ENCODE peak calls at places on chromosomes 16 and 17, in four cellular contexts. One of them, this sample, is unnamed.

GRCh38 chr17:7558544-7559306 is at the start of gene TNFSF13:
- DNase-seq in HepG2: no peak
- DNase-seq in K562: no peak
- DNase-seq in WTC11: no peak
- DNase-seq in this sample: no peak

GRCh38 chr17:54899721-54900456 is 763 bp upstream of the TOM1L1 start:
- DNase-seq in HepG2: peak
- DNase-seq in K562: peak
- DNase-seq in WTC11: peak
- DNase-seq in this sample: no peak

GRCh38 chr17:83198366-83199341 is 119.2 kb downstream of the METRNL start:
- DNase-seq in HepG2: no peak
- DNase-seq in WTC11: no peak
- DNase-seq in K562: no peak
- DNase-seq in this sample: no peak

GRCh38 chr17:43044024-43044423 is 19.0 kb downstream of the RND2 start:
- DNase-seq in WTC11: no peak
- DNase-seq in K562: no peak
- DNase-seq in HepG2: no peak
- DNase-seq in this sample: no peak

GRCh38 chr16:6573577-6573976 is 759.1 kb upstream of the RBFOX1 start:
- DNase-seq in WTC11: no peak
- DNase-seq in HepG2: peak
- DNase-seq in K562: no peak
- DNase-seq in this sample: peak

GRCh38 chr17:7836596-7837374 is 2.8 kb downstream of the KDM6B start:
- DNase-seq in HepG2: peak
- DNase-seq in WTC11: peak
- DNase-seq in K562: peak
- DNase-seq in this sample: peak

GRCh38 chr16:85017151-85017550 is 5.8 kb upstream of the ZDHHC7 start:
- DNase-seq in K562: no peak
- DNase-seq in WTC11: no peak
- DNase-seq in HepG2: no peak
- DNase-seq in this sample: no peak

GRCh38 chr16:64983983-64984382 is 137.9 kb downstream of the CDH11 start:
- DNase-seq in HepG2: peak
- DNase-seq in WTC11: peak
- DNase-seq in K562: peak
- DNase-seq in this sample: peak

GRCh38 chr17:75032896-75033294 is 13.9 kb downstream of the ATP5PD start:
- DNase-seq in WTC11: no peak
- DNase-seq in HepG2: no peak
- DNase-seq in K562: no peak
- DNase-seq in this sample: no peak

GRCh38 chr17:4948997-4949320 is 629 bp upstream of the PFN1 start:
- DNase-seq in K562: peak
- DNase-seq in HepG2: peak
- DNase-seq in WTC11: peak
- DNase-seq in this sample: peak

GRCh38 chr16:50643192-50643591 is 37.9 kb downstream of the SNX20 start:
- DNase-seq in HepG2: no peak
- DNase-seq in WTC11: no peak
- DNase-seq in K562: no peak
- DNase-seq in this sample: no peak

GRCh38 chr17:73186283-73186682 is 6.6 kb upstream of the COG1 start:
- DNase-seq in K562: no peak
- DNase-seq in WTC11: no peak
- DNase-seq in HepG2: no peak
- DNase-seq in this sample: no peak

GRCh38 chr17:73184133-73184993 is 8.5 kb upstream of the COG1 start:
- DNase-seq in WTC11: no peak
- DNase-seq in HepG2: no peak
- DNase-seq in K562: no peak
- DNase-seq in this sample: no peak

GRCh38 chr17:73179387-73179786 is 13.5 kb upstream of the COG1 start:
- DNase-seq in WTC11: no peak
- DNase-seq in K562: no peak
- DNase-seq in HepG2: no peak
- DNase-seq in this sample: no peak

GRCh38 chr17:73179878-73180277 is 13.0 kb upstream of the COG1 start:
- DNase-seq in HepG2: no peak
- DNase-seq in WTC11: no peak
- DNase-seq in K562: no peak
- DNase-seq in this sample: no peak

GRCh38 chr17:73182616-73183310 is 10.1 kb upstream of the COG1 start:
- DNase-seq in WTC11: no peak
- DNase-seq in K562: no peak
- DNase-seq in HepG2: peak
- DNase-seq in this sample: no peak
- TF ChIP-seq ELF4 in WTC11: no peak
- TF ChIP-seq ELF4 in K562: no peak
- TF ChIP-seq ELF4 in HepG2: no peak
- TF ChIP-seq ELF4 in this sample: no peak

DNA sequence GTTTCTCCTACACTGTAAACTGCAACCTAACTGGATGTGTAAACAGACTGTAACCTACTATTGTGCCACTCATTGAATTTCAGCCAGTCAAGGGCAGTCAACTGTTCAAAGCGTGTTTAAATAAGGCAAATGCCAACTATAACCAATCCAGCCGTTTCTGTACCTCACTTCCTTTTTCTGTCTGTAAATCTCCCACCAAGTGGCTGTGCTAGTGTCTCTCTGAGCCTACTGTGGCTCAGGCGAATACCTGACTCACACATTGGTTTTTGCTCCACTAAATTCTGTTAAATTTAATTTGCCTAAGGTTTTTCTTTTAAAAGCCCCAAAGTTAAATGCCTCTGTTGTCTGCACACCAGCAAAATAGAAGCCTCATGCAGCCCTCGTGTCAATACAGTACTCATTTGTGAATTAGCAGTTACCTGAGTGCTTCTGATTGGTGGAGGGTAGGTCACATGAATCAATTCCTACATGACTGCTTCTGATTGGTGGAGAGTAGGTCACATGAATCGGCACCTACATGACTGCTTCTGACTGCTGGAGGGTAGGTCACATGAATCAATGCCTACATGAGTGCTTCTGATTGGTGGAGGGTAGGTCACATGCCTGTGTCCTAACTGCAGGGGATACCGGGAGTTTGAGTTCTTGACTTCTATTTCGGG is 31.1 kb upstream of the CCR7 start:
- DNase-seq in K562: peak
- DNase-seq in WTC11: no peak
- DNase-seq in HepG2: peak
- DNase-seq in this sample: no peak
- TF ChIP-seq ELF4 in K562: no peak
- TF ChIP-seq ELF4 in WTC11: no peak
- TF ChIP-seq ELF4 in HepG2: no peak
- TF ChIP-seq ELF4 in this sample: no peak

GRCh38 chr17:40671282-40671681 is 6.3 kb upstream of the KRT222 start:
- DNase-seq in K562: no peak
- DNase-seq in WTC11: no peak
- DNase-seq in HepG2: no peak
- DNase-seq in this sample: no peak
- TF ChIP-seq ELF4 in K562: no peak
- TF ChIP-seq ELF4 in WTC11: no peak
- TF ChIP-seq ELF4 in HepG2: no peak
- TF ChIP-seq ELF4 in this sample: no peak

DNA sequence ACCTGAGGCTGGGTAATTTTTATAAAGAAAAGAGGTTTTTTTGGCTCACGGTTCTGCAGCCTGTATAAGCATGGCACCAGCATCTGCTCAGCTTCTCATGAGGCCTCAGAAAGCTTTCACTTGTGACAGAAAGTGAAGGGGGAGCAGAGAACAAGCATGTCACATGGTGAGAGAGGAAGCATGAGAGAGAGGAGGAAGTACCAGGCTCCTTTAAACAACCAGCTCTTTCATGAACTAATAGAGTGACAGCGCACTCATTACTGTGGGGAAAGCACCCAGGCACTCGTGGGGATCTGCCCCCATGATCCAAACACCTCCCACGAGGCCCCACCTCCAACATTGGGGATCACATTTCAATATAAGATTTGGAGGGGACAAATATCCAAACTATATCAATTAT is 86.8 kb downstream of the USP32 start:
- DNase-seq in WTC11: no peak
- DNase-seq in K562: no peak
- DNase-seq in HepG2: peak
- DNase-seq in this sample: no peak
- TF ChIP-seq ELF4 in WTC11: no peak
- TF ChIP-seq ELF4 in K562: no peak
- TF ChIP-seq ELF4 in HepG2: no peak
- TF ChIP-seq ELF4 in this sample: no peak

DNA sequence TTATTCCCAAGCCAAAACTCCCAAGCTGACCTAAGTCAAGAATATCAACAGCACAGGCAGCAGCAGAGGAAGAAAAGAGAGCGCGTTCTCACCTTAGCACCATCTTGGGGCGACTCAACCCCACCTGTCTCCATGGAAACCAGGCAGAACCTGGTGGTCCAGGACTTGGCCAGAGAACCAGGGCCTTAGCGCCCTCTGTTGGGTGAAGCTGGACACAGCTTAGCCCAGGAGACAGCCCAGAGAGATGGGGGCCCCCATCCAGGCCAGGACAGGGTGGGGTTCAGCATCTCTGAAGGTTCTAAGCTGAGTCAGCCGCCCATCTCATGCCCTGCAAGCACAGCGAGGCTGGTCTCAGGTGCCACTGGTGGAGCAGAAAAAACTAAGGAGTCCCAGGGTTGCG is 60.1 kb upstream of the TMEM132E start:
- DNase-seq in WTC11: peak
- DNase-seq in K562: peak
- DNase-seq in HepG2: peak
- DNase-seq in this sample: peak
- TF ChIP-seq ELF4 in WTC11: no peak
- TF ChIP-seq ELF4 in K562: no peak
- TF ChIP-seq ELF4 in HepG2: no peak
- TF ChIP-seq ELF4 in this sample: no peak

GRCh38 chr16:88713568-88714419 is 7.5 kb downstream of the CTU2 start:
- DNase-seq in WTC11: no peak
- DNase-seq in K562: peak
- DNase-seq in HepG2: no peak
- DNase-seq in this sample: no peak
- TF ChIP-seq ELF4 in WTC11: no peak
- TF ChIP-seq ELF4 in K562: no peak
- TF ChIP-seq ELF4 in HepG2: no peak
- TF ChIP-seq ELF4 in this sample: no peak

GRCh38 chr16:20673882-20674683 is 23.4 kb downstream of the ACSM1 start:
- DNase-seq in K562: peak
- DNase-seq in WTC11: no peak
- DNase-seq in HepG2: peak
- DNase-seq in this sample: no peak

GRCh38 chr16:20675488-20676267 is 21.8 kb downstream of the ACSM1 start:
- DNase-seq in WTC11: peak
- DNase-seq in HepG2: peak
- DNase-seq in K562: peak
- DNase-seq in this sample: no peak

GRCh38 chr16:20676268-20676828 is 21.1 kb downstream of the ACSM1 start:
- DNase-seq in HepG2: no peak
- DNase-seq in K562: no peak
- DNase-seq in WTC11: no peak
- DNase-seq in this sample: no peak

GRCh38 chr16:20676867-20677266 is 20.6 kb downstream of the ACSM1 start:
- DNase-seq in K562: no peak
- DNase-seq in WTC11: no peak
- DNase-seq in HepG2: no peak
- DNase-seq in this sample: no peak

DNA sequence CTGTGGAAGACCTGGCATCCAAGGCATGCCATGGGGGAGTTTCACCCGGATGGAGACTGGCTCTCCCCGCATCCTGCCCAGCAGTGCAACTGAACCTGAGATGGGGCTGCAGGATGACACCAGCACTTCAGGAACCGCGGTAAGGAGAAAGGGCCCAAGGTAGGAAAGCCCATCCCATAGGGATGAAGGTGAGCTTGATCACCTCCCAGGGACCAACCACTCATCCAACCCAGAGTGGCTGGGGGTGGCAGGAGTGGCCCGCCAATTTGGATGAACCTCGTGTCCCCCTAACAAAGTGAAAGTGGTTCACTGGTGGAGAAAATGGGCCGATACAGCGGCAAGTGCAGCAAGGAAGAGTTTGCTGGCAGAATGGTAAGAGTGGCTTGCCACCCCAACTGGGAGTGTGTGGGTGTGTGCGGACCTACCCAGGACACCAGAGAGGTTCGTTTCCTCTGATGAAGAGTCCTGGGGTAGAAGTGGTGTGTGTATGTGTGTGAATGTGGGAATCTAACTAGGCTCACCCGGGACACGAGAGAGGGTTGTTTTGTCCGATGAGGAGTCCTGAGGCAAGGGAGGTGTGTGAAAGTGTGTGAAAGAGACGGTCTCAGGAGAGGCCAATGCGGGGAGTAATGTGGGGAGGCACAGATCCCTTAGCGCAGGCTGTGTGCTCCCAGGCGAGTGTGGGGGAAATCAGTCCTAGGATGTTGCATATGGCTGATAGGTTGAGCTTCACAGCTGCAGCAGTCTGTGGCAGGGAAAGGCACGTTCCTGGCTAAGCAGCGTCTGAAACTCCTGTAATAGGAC is 22.6 kb downstream of the ACSM1 start:
- DNase-seq in WTC11: no peak
- DNase-seq in HepG2: peak
- DNase-seq in K562: no peak
- DNase-seq in this sample: no peak
- TF ChIP-seq ELF4 in WTC11: no peak
- TF ChIP-seq ELF4 in HepG2: no peak
- TF ChIP-seq ELF4 in K562: peak
- TF ChIP-seq ELF4 in this sample: no peak

This sample was measured in HEK293T.